ENCODE peak calls at places on chromosome X, in four cellular contexts. B is coronary artery, K is RPMI8226, N is ecto neural progenitor cell. E is an unnamed sample.
A peak's percentile ranks its signal among the peaks of the same experiment; 100 is the strongest.

GRCh38 chrX:69145714-69146113 is 19.5 kb downstream of the PJA1 start:
- DNase-seq in B (peak; percentile 45), K (no peak), N (peak; percentile 11), E (no peak)

GRCh38 chrX:132532955-132533354 is 44.1 kb upstream of the MBNL3 start:
- DNase-seq in B (no peak), K (no peak), N (no peak), E (no peak)

GRCh38 chrX:22128961-22129360 is 96.8 kb downstream of the PHEX start:
- DNase-seq in B (no peak), K (no peak), N (no peak), E (no peak)

GRCh38 chrX:130108647-130109428 is 1.5 kb downstream of the ELF4 start:
- DNase-seq in B (no peak), K (peak; percentile 56), N (no peak), E (no peak)

GRCh38 chrX:129932137-129932791 is 26.3 kb downstream of the UTP14A start:
- DNase-seq in B (peak; percentile 93), K (peak; percentile 69), N (peak; percentile 85), E (peak; percentile 77)

GRCh38 chrX:1472975-1473374 is 20.3 kb upstream of the ASMTL start:
- DNase-seq in B (no peak), K (no peak), N (no peak), E (no peak)

GRCh38 chrX:9340619-9341304 is 124.1 kb upstream of the TBL1X start:
- DNase-seq in B (no peak), K (peak; percentile 67), N (no peak), E (peak; percentile 50)

GRCh38 chrX:153651540-153652079 is 4.6 kb downstream of the DUSP9 start:
- DNase-seq in B (no peak), K (peak; percentile 47), N (no peak), E (no peak)

GRCh38 chrX:45775462-45775861 is 574.8 kb upstream of the DIPK2B start:
- DNase-seq in B (no peak), K (no peak), N (no peak), E (no peak)

GRCh38 chrX:136046295-136046894 is 61.2 kb downstream of the SLC9A6 start:
- DNase-seq in B (no peak), K (no peak), N (no peak), E (no peak)

GRCh38 chrX:150765782-150766350 is 72.7 kb downstream of the MTMR1 start:
- DNase-seq in B (no peak), K (no peak), N (no peak), E (no peak)